ENCODE peak calls at places on chromosomes 12 and 14, in five cellular contexts. One of them, this sample, is unnamed. For H3K27me3, the result is how much of the 10 kb centered on the place peaks cover.

GRCh38 chr12:121715862-121716435 is 3.4 kb downstream of the TMEM120B start:
- DNase-seq in mesenchymal stem cell: peak
- DNase-seq in left lung: no peak
- DNase-seq in esophagus squamous epithelium: no peak
- DNase-seq in suprapubic skin: no peak
- DNase-seq in this sample: no peak

GRCh38 chr12:53995311-53996187 is 4.4 kb upstream of the HOXC9 start:
- DNase-seq in mesenchymal stem cell: peak
- DNase-seq in left lung: no peak
- DNase-seq in esophagus squamous epithelium: no peak
- DNase-seq in suprapubic skin: peak
- DNase-seq in this sample: no peak

GRCh38 chr14:98949506-98950135 is 322.4 kb downstream of the BCL11B start:
- DNase-seq in mesenchymal stem cell: no peak
- DNase-seq in left lung: no peak
- DNase-seq in esophagus squamous epithelium: no peak
- DNase-seq in suprapubic skin: no peak
- DNase-seq in this sample: peak

GRCh38 chr12:121766290-121767039 is 27.0 kb downstream of the RHOF start:
- DNase-seq in mesenchymal stem cell: no peak
- DNase-seq in left lung: no peak
- DNase-seq in esophagus squamous epithelium: no peak
- DNase-seq in suprapubic skin: no peak
- DNase-seq in this sample: no peak

GRCh38 chr14:28577187-28577586 is 189.4 kb upstream of the FOXG1 start:
- DNase-seq in mesenchymal stem cell: no peak
- DNase-seq in left lung: no peak
- DNase-seq in esophagus squamous epithelium: no peak
- DNase-seq in suprapubic skin: no peak
- DNase-seq in this sample: no peak

GRCh38 chr12:66011731-66012130 is 118.8 kb downstream of the LLPH start:
- DNase-seq in mesenchymal stem cell: no peak
- DNase-seq in left lung: no peak
- DNase-seq in esophagus squamous epithelium: no peak
- DNase-seq in suprapubic skin: no peak
- DNase-seq in this sample: no peak

GRCh38 chr14:51454351-51454750 is 197.4 kb upstream of the FRMD6 start:
- DNase-seq in mesenchymal stem cell: no peak
- DNase-seq in left lung: no peak
- DNase-seq in esophagus squamous epithelium: no peak
- DNase-seq in suprapubic skin: no peak
- DNase-seq in this sample: no peak

GRCh38 chr12:6700646-6701051 is at the start of gene PIANP:
- DNase-seq in mesenchymal stem cell: peak
- DNase-seq in left lung: no peak
- DNase-seq in esophagus squamous epithelium: no peak
- DNase-seq in suprapubic skin: no peak
- DNase-seq in this sample: peak

GRCh38 chr12:111390894-111391293 is 14.8 kb upstream of the SH2B3 start:
- DNase-seq in mesenchymal stem cell: no peak
- DNase-seq in left lung: no peak
- DNase-seq in esophagus squamous epithelium: no peak
- DNase-seq in suprapubic skin: no peak
- DNase-seq in this sample: no peak

GRCh38 chr12:8018666-8019581 is 13.6 kb upstream of the FOXJ2 start:
- DNase-seq in mesenchymal stem cell: peak
- DNase-seq in left lung: no peak
- DNase-seq in esophagus squamous epithelium: no peak
- DNase-seq in suprapubic skin: no peak
- DNase-seq in this sample: no peak

GRCh38 chr12:126663304-126664094 is 1598.3 kb downstream of the AACS start:
- DNase-seq in mesenchymal stem cell: no peak
- DNase-seq in left lung: no peak
- DNase-seq in esophagus squamous epithelium: no peak
- DNase-seq in suprapubic skin: no peak
- DNase-seq in this sample: no peak

GRCh38 chr12:50110127-50110761 is 1.8 kb upstream of the COX14 start:
- DNase-seq in mesenchymal stem cell: no peak
- DNase-seq in left lung: peak
- DNase-seq in esophagus squamous epithelium: no peak
- DNase-seq in suprapubic skin: no peak
- DNase-seq in this sample: peak

GRCh38 chr12:127550271-127550670 is 716.7 kb upstream of the TMEM132C start:
- DNase-seq in mesenchymal stem cell: peak
- DNase-seq in left lung: no peak
- DNase-seq in esophagus squamous epithelium: no peak
- DNase-seq in suprapubic skin: no peak
- DNase-seq in this sample: no peak

GRCh38 chr12:116990329-116990728 is 79.6 kb downstream of the FBXW8 start:
- DNase-seq in mesenchymal stem cell: no peak
- DNase-seq in left lung: no peak
- DNase-seq in esophagus squamous epithelium: no peak
- DNase-seq in suprapubic skin: no peak
- DNase-seq in this sample: no peak

GRCh38 chr12:116582610-116583009 is 23.4 kb downstream of the MAP1LC3B2 start:
- DNase-seq in mesenchymal stem cell: no peak
- DNase-seq in left lung: peak
- DNase-seq in esophagus squamous epithelium: no peak
- DNase-seq in suprapubic skin: no peak
- DNase-seq in this sample: no peak

GRCh38 chr12:46377678-46378077 is 5.1 kb upstream of the SLC38A2 start:
- DNase-seq in mesenchymal stem cell: peak
- DNase-seq in left lung: no peak
- DNase-seq in esophagus squamous epithelium: no peak
- DNase-seq in suprapubic skin: no peak
- DNase-seq in this sample: no peak

GRCh38 chr14:87131879-87132278 is 861.1 kb downstream of the GALC start:
- DNase-seq in mesenchymal stem cell: peak
- DNase-seq in left lung: no peak
- DNase-seq in esophagus squamous epithelium: no peak
- DNase-seq in suprapubic skin: no peak
- DNase-seq in this sample: no peak

GRCh38 chr14:63956326-63956725 is 103.5 kb downstream of the SYNE2 start:
- DNase-seq in mesenchymal stem cell: no peak
- DNase-seq in left lung: no peak
- DNase-seq in esophagus squamous epithelium: no peak
- DNase-seq in suprapubic skin: no peak
- DNase-seq in this sample: no peak

GRCh38 chr14:32986791-32987545 is 48.3 kb downstream of the NPAS3 start:
- DNase-seq in mesenchymal stem cell: peak
- DNase-seq in left lung: no peak
- DNase-seq in esophagus squamous epithelium: no peak
- DNase-seq in suprapubic skin: no peak
- DNase-seq in this sample: no peak

GRCh38 chr14:76964695-76965094 is 63.8 kb downstream of the IRF2BPL start:
- DNase-seq in mesenchymal stem cell: no peak
- DNase-seq in left lung: no peak
- DNase-seq in esophagus squamous epithelium: no peak
- DNase-seq in suprapubic skin: no peak
- DNase-seq in this sample: no peak
- H3K27ac ChIP-seq in mesenchymal stem cell: no peak
- H3K27ac ChIP-seq in left lung: no peak
- H3K27ac ChIP-seq in esophagus squamous epithelium: no peak
- H3K27ac ChIP-seq in suprapubic skin: peak
- H3K27ac ChIP-seq in this sample: no peak

GRCh38 chr12:95701275-95701674 is 89.3 kb downstream of the NTN4 start:
- DNase-seq in mesenchymal stem cell: peak
- DNase-seq in left lung: no peak
- DNase-seq in esophagus squamous epithelium: no peak
- DNase-seq in suprapubic skin: no peak
- DNase-seq in this sample: no peak

GRCh38 chr12:95703986-95704385 is 86.6 kb downstream of the NTN4 start:
- DNase-seq in mesenchymal stem cell: no peak
- DNase-seq in left lung: no peak
- DNase-seq in esophagus squamous epithelium: no peak
- DNase-seq in suprapubic skin: no peak
- DNase-seq in this sample: no peak

GRCh38 chr12:95699579-95699978 is 91.0 kb downstream of the NTN4 start:
- DNase-seq in mesenchymal stem cell: no peak
- DNase-seq in left lung: no peak
- DNase-seq in esophagus squamous epithelium: no peak
- DNase-seq in suprapubic skin: no peak
- DNase-seq in this sample: no peak

GRCh38 chr12:95701722-95702418 is 88.7 kb downstream of the NTN4 start:
- DNase-seq in mesenchymal stem cell: no peak
- DNase-seq in left lung: no peak
- DNase-seq in esophagus squamous epithelium: no peak
- DNase-seq in suprapubic skin: no peak
- DNase-seq in this sample: no peak

GRCh38 chr12:95700316-95700785 is 90.2 kb downstream of the NTN4 start:
- DNase-seq in mesenchymal stem cell: peak
- DNase-seq in left lung: no peak
- DNase-seq in esophagus squamous epithelium: no peak
- DNase-seq in suprapubic skin: no peak
- DNase-seq in this sample: peak
- H3K27me3 ChIP-seq in mesenchymal stem cell: under half
- H3K27me3 ChIP-seq in left lung: under half
- H3K27me3 ChIP-seq in esophagus squamous epithelium: under half
- H3K27me3 ChIP-seq in suprapubic skin: under half
- H3K27me3 ChIP-seq in this sample: under half

GRCh38 chr12:107584523-107584922 is 101.1 kb upstream of the PWP1 start:
- DNase-seq in mesenchymal stem cell: no peak
- DNase-seq in left lung: no peak
- DNase-seq in esophagus squamous epithelium: no peak
- DNase-seq in suprapubic skin: no peak
- DNase-seq in this sample: no peak

GRCh38 chr12:107586256-107586970 is 99.2 kb upstream of the PWP1 start:
- DNase-seq in mesenchymal stem cell: no peak
- DNase-seq in left lung: no peak
- DNase-seq in esophagus squamous epithelium: no peak
- DNase-seq in suprapubic skin: no peak
- DNase-seq in this sample: no peak

GRCh38 chr12:107580750-107581529 is 104.7 kb upstream of the PWP1 start:
- DNase-seq in mesenchymal stem cell: no peak
- DNase-seq in left lung: no peak
- DNase-seq in esophagus squamous epithelium: no peak
- DNase-seq in suprapubic skin: no peak
- DNase-seq in this sample: no peak

GRCh38 chr12:107581616-107582015 is 104.0 kb upstream of the PWP1 start:
- DNase-seq in mesenchymal stem cell: no peak
- DNase-seq in left lung: no peak
- DNase-seq in esophagus squamous epithelium: no peak
- DNase-seq in suprapubic skin: no peak
- DNase-seq in this sample: no peak
- H3K4me3 ChIP-seq in mesenchymal stem cell: no peak
- H3K4me3 ChIP-seq in left lung: no peak
- H3K4me3 ChIP-seq in esophagus squamous epithelium: peak
- H3K4me3 ChIP-seq in suprapubic skin: peak
- H3K4me3 ChIP-seq in this sample: no peak

GRCh38 chr12:26460361-26460760 is 265.0 kb downstream of the SSPN start:
- DNase-seq in mesenchymal stem cell: no peak
- DNase-seq in left lung: no peak
- DNase-seq in esophagus squamous epithelium: no peak
- DNase-seq in suprapubic skin: no peak
- DNase-seq in this sample: no peak
- H3K27ac ChIP-seq in mesenchymal stem cell: no peak
- H3K27ac ChIP-seq in left lung: peak
- H3K27ac ChIP-seq in esophagus squamous epithelium: no peak
- H3K27ac ChIP-seq in suprapubic skin: no peak
- H3K27ac ChIP-seq in this sample: no peak

DNA sequence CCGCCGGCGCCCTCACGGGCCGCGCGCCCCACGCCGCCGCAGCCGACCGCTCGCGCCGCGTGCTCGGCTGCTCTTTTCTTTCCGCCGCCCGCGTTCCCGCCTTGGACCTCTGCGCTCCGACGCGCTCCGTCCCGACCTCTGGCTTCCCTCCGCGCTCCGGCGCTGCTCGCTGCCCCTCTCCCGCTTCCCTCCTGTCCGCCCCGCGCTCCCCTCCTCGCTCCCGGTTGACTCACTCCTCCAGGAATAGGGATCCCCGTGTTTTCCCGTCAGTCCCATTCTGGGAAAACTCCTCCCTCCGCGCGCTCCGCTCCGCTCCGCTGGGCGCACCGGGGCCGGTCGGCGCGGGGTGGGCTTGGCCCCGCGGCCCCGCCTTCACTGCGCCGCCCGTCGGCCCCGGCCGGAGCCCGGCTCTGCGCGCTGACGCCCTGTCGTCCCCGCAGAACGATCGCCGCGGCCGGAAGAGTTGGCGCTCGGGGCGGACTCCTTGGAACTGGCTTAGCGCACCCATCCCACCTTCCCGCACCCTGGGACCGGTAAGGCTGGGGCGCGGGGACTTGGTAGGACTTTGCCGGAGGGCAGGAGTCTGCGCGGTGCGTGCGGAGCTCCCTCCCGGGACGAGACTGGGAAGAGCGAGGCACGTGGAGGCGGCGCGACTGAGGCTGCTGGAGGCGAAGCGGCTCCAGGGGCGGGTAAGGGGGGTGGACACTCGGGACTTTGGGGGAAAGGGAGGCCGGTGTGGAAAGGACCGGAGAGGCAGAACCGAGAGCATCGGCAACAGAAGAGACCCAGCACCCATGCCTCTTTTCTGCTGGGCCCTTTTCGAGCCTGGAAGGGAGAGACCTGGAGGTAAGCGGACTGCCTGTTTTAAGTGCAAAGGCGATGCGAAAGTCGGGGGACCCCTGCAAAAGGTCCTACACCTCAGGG is 573 bp downstream of the TEAD4 start:
- DNase-seq in mesenchymal stem cell: peak
- DNase-seq in left lung: peak
- DNase-seq in esophagus squamous epithelium: no peak
- DNase-seq in suprapubic skin: peak
- DNase-seq in this sample: peak
- H3K27me3 ChIP-seq in mesenchymal stem cell: under half
- H3K27me3 ChIP-seq in left lung: under half
- H3K27me3 ChIP-seq in esophagus squamous epithelium: under half
- H3K27me3 ChIP-seq in suprapubic skin: under half
- H3K27me3 ChIP-seq in this sample: under half

GRCh38 chr14:69632752-69633151 is 21.4 kb downstream of the SUSD6 start:
- DNase-seq in mesenchymal stem cell: no peak
- DNase-seq in left lung: no peak
- DNase-seq in esophagus squamous epithelium: no peak
- DNase-seq in suprapubic skin: no peak
- DNase-seq in this sample: no peak
- H3K4me3 ChIP-seq in mesenchymal stem cell: no peak
- H3K4me3 ChIP-seq in left lung: no peak
- H3K4me3 ChIP-seq in esophagus squamous epithelium: no peak
- H3K4me3 ChIP-seq in suprapubic skin: no peak
- H3K4me3 ChIP-seq in this sample: no peak